ENCODE peak calls at places on chromosome 17, in eight cellular contexts. E is lung microvascular endothelial cell; H is activated CD4-positive, alpha-beta T cell treated with anti-CD3 and anti-CD28 coated beads for 1 hour; J is stimulated activated CD4-positive, alpha-beta T cell treated with anti-CD3 and anti-CD28 coated beads, Interleukin-12 subunit alpha, Interleukin-12 subunit beta, amount 100 ng/mL, for 4 hours; A is activated CD8-positive, alpha-beta memory T cell treated with anti-CD3 and anti-CD28 coated beads for 4 hours; U is midbrain; S is skeletal muscle cell; M is left ventricle myocardium superior. Z is an unnamed sample.

GRCh38 chr17:38361700-38362465 is 10.2 kb downstream of the SOCS7 start:
- DNase-seq in E (no peak), U (no peak), J (no peak), A (no peak), H (no peak), M (no peak), S (no peak), Z (no peak)

GRCh38 chr17:40937384-40937819 is at the start of gene KRT23:
- DNase-seq in M (no peak), S (no peak), J (no peak), A (no peak), H (no peak), U (no peak), E (no peak), Z (no peak)

GRCh38 chr17:6495450-6496115 is 51.3 kb downstream of the PIMREG start:
- DNase-seq in A (no peak), E (no peak), U (no peak), J (no peak), M (no peak), H (no peak), S (no peak), Z (no peak)

GRCh38 chr17:4160294-4160859 is 17.4 kb downstream of the CYB5D2 start:
- DNase-seq in S (no peak), H (no peak), M (no peak), U (no peak), E (no peak), A (no peak), J (no peak), Z (no peak)

GRCh38 chr17:68378202-68379149 is 78.8 kb downstream of the WIPI1 start:
- DNase-seq in J (no peak), M (peak; percentile 97), E (peak; percentile 99), S (peak; percentile 96), H (no peak), U (peak; percentile 45), A (no peak), Z (no peak)

GRCh38 chr17:66308856-66309255 is 6.4 kb downstream of the PRKCA start:
- DNase-seq in J (no peak), S (no peak), E (no peak), A (no peak), M (no peak), H (no peak), U (no peak), Z (no peak)

GRCh38 chr17:145671-146541 is 8.5 kb downstream of the SCGB1C2 start:
- DNase-seq in E (no peak), U (peak; percentile 5), J (no peak), H (no peak), M (no peak), A (no peak), S (no peak), Z (peak; percentile 16)

GRCh38 chr17:40862985-40863733 is 3.9 kb downstream of the KRT12 start:
- DNase-seq in U (no peak), M (no peak), E (no peak), J (peak; percentile 2), S (no peak), H (no peak), A (no peak), Z (peak; percentile 74)

GRCh38 chr17:38605230-38605851 is 411 bp downstream of the SRCIN1 start:
- DNase-seq in A (no peak), U (peak; percentile 46), J (no peak), E (no peak), M (no peak), H (no peak), S (no peak), Z (no peak)

GRCh38 chr17:72119963-72120877 is 600 bp upstream of the SOX9 start:
- DNase-seq in J (no peak), S (no peak), A (no peak), U (peak; percentile 73), M (peak; percentile 73), E (no peak), H (no peak), Z (peak; percentile 45)

GRCh38 chr17:80586464-80587228 is 42.0 kb downstream of the RPTOR start:
- DNase-seq in H (no peak), E (peak; percentile 71), S (peak; percentile 7), A (no peak), M (no peak), U (no peak), J (no peak), Z (no peak)

GRCh38 chr17:41967141-41967920 is 736 bp downstream of the CNP start:
- DNase-seq in J (peak; percentile 30), M (peak; percentile 41), U (peak; percentile 93), E (peak; percentile 37), H (peak; percentile 40), S (no peak), A (no peak), Z (no peak)

GRCh38 chr17:56887552-56888467 is 26.0 kb downstream of the TRIM25 start:
- DNase-seq in S (no peak), J (no peak), U (no peak), M (no peak), E (no peak), H (no peak), A (no peak), Z (no peak)

GRCh38 chr17:13776027-13776551 is 174.4 kb upstream of the HS3ST3A1 start:
- DNase-seq in H (no peak), J (no peak), S (peak; percentile 26), U (no peak), M (peak; percentile 34), E (no peak), A (no peak), Z (no peak)

GRCh38 chr17:57672971-57673370 is 72.1 kb downstream of the CCDC182 start:
- DNase-seq in U (no peak), S (no peak), M (no peak), E (no peak), H (no peak), J (no peak), A (no peak), Z (no peak)

GRCh38 chr17:491086-492014 is 138.7 kb upstream of the RPH3AL start:
- DNase-seq in H (peak; percentile 31), U (no peak), E (peak; percentile 30), J (peak; percentile 21), S (no peak), A (no peak), M (peak; percentile 81), Z (peak; percentile 60)

GRCh38 chr17:65559802-65560627 is 1.4 kb downstream of the AXIN2 start:
- DNase-seq in E (peak; percentile 27), S (no peak), J (no peak), H (peak; percentile 12), U (peak; percentile 32), A (no peak), M (peak; percentile 66), Z (peak; percentile 56)

GRCh38 chr17:79792371-79792871 is 4.5 kb downstream of the CBX8 start:
- DNase-seq in J (no peak), E (no peak), U (no peak), S (no peak), H (no peak), A (no peak), M (peak; percentile 18), Z (no peak)

GRCh38 chr17:18966831-18967624 is 15.1 kb downstream of the SLC5A10 start:
- DNase-seq in J (no peak), H (no peak), U (no peak), A (no peak), S (no peak), M (peak; percentile 65), E (peak; percentile 17), Z (no peak)

GRCh38 chr17:7881655-7882054 is 6.9 kb upstream of the CHD3 start:
- DNase-seq in H (no peak), E (no peak), A (no peak), S (no peak), M (no peak), U (no peak), J (no peak), Z (no peak)

GRCh38 chr17:69335018-69335417 is 8.1 kb upstream of the ABCA5 start:
- DNase-seq in J (no peak), E (peak; percentile 72), U (peak; percentile 5), A (no peak), M (no peak), H (no peak), S (no peak), Z (no peak)

GRCh38 chr17:50209472-50210248 is 8.2 kb upstream of the COL1A1 start:
- DNase-seq in U (no peak), S (peak; percentile 100), H (no peak), E (no peak), M (peak; percentile 91), J (no peak), A (no peak), Z (peak; percentile 79)

GRCh38 chr17:68033636-68034451 is 1.7 kb upstream of the KPNA2 start:
- DNase-seq in A (no peak), U (no peak), E (peak; percentile 49), J (no peak), M (no peak), H (no peak), S (no peak), Z (no peak)

GRCh38 chr17:47719411-47720152 is 13.5 kb upstream of the TBX21 start:
- DNase-seq in E (peak; percentile 19), J (peak; percentile 65), A (peak; percentile 56), M (no peak), H (no peak), S (peak; percentile 46), U (no peak), Z (no peak)

GRCh38 chr17:72671034-72671433 is 421.5 kb downstream of the SLC39A11 start:
- DNase-seq in J (no peak), A (no peak), E (no peak), H (no peak), M (no peak), U (no peak), S (no peak), Z (no peak)

GRCh38 chr17:64217249-64217652 is 45.8 kb downstream of the TEX2 start:
- DNase-seq in M (no peak), A (no peak), E (no peak), H (no peak), U (no peak), J (no peak), S (no peak), Z (no peak)